ENCODE peak calls at places on chromosomes 7 and 10, in ten cellular contexts. V is A549, X is upper lobe of left lung, B is IMR-90, M is glutamatergic neuron, O is omental fat pad, K is AG09309, E is BJ, Y is hepatocyte, C is tibial nerve. D is an unnamed sample.

GRCh38 chr10:32459072-32459703 is 13.2 kb downstream of the CCDC7 start:
- DNase-seq in V (no peak), X (no peak), B (no peak), M (no peak), O (no peak), K (no peak), E (no peak), Y (no peak), C (no peak), D (no peak)

GRCh38 chr7:98110249-98111022 is 3.8 kb downstream of the LMTK2 start:
- DNase-seq in V (peak; percentile 39), X (no peak), B (peak; percentile 9), M (no peak), O (no peak), K (no peak), E (no peak), Y (peak; percentile 64), C (no peak), D (no peak)

GRCh38 chr7:103037476-103037822 is 37.1 kb downstream of the FBXL13 start:
- DNase-seq in V (no peak), X (no peak), B (no peak), M (no peak), O (no peak), K (no peak), E (no peak), Y (no peak), C (no peak), D (no peak)

GRCh38 chr10:91691255-91691654 is 58.4 kb upstream of the PPP1R3C start:
- DNase-seq in V (no peak), X (no peak), B (no peak), M (no peak), O (no peak), K (no peak), E (no peak), Y (no peak), C (no peak), D (no peak)

GRCh38 chr7:26090927-26091519 is 61.0 kb upstream of the NFE2L3 start:
- DNase-seq in V (peak; percentile 64), X (no peak), B (peak; percentile 74), M (no peak), O (no peak), K (peak; percentile 41), E (peak; percentile 11), Y (peak; percentile 68), C (no peak), D (peak; percentile 41)

GRCh38 chr7:105805619-105806018 is 70.8 kb downstream of the ATXN7L1 start:
- DNase-seq in V (no peak), X (peak; percentile 49), B (peak; percentile 46), M (peak; percentile 36), O (no peak), K (no peak), E (no peak), Y (no peak), C (no peak), D (no peak)

GRCh38 chr10:46555713-46556514 is 544 bp downstream of the GPRIN2 start:
- DNase-seq in V (peak; percentile 69), X (peak; percentile 88), B (no peak), M (peak; percentile 76), O (no peak), K (no peak), E (no peak), Y (peak; percentile 73), C (peak; percentile 10), D (no peak)

GRCh38 chr10:114087255-114087654 is 43.6 kb downstream of the ADRB1 start:
- DNase-seq in V (no peak), X (no peak), B (no peak), M (no peak), O (no peak), K (no peak), E (no peak), Y (no peak), C (no peak), D (no peak)

DNA sequence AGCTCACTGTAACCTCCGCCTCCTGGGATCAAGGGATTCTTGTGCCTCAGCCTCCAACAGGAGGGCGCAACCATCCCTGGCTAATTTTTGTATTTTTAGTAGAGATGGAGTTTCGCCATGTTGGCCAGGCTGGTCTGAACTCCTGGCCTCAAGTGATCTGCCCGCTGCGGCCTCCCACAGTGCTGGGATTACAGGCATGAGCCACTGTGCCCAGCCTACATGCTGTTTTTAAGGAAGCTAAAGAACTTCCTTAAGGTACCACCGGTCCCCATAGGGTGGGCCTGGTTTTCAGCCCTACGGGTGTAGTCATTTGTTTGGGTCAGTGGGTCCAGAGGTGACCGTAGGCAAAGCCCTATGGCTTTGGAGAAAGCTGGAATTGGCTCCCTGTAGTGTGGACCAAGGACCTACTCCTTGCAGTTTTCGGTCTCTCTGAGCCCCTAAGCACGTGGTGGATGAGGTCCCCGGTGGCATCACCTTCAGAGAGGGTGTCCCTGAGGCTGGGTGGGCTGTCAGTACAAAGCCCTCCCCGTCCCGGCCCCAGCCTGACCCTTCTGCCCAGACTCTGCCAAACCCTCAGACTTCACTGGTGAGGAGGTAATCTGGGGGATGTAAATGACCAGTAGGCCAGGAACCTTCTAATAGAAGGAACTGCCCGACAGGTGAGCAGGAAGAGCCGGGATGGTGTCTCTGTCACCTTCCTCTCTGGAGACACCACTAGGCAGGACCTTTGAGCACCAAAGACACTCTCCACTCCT is 30.5 kb downstream of the ANXA11 start:
- DNase-seq in V (no peak), X (no peak), B (no peak), M (no peak), O (no peak), K (no peak), E (no peak), Y (no peak), C (no peak), D (no peak)
- TF ChIP-seq CTCF in V (no peak), X (no peak), B (no peak), M (no peak), O (no peak), K (no peak), E (no peak), Y (no peak), C (no peak), D (no peak)

GRCh38 chr10:72298774-72299519 is 25.2 kb downstream of the DDIT4 start:
- DNase-seq in V (no peak), X (peak; percentile 78), B (no peak), M (no peak), O (no peak), K (no peak), E (no peak), Y (no peak), C (no peak), D (no peak)

GRCh38 chr10:72306215-72306760 is 32.6 kb downstream of the DDIT4 start:
- DNase-seq in V (no peak), X (no peak), B (no peak), M (no peak), O (no peak), K (no peak), E (no peak), Y (no peak), C (no peak), D (no peak)

GRCh38 chr10:72297968-72298773 is 24.4 kb downstream of the DDIT4 start:
- DNase-seq in V (peak; percentile 99), X (peak; percentile 96), B (peak; percentile 97), M (peak; percentile 95), O (peak; percentile 95), K (peak; percentile 97), E (peak; percentile 89), Y (peak; percentile 98), C (peak; percentile 97), D (peak; percentile 98)

GRCh38 chr10:72308320-72308987 is 34.7 kb downstream of the DDIT4 start:
- DNase-seq in V (peak; percentile 89), X (no peak), B (peak; percentile 85), M (no peak), O (no peak), K (no peak), E (no peak), Y (peak; percentile 86), C (no peak), D (no peak)

DNA sequence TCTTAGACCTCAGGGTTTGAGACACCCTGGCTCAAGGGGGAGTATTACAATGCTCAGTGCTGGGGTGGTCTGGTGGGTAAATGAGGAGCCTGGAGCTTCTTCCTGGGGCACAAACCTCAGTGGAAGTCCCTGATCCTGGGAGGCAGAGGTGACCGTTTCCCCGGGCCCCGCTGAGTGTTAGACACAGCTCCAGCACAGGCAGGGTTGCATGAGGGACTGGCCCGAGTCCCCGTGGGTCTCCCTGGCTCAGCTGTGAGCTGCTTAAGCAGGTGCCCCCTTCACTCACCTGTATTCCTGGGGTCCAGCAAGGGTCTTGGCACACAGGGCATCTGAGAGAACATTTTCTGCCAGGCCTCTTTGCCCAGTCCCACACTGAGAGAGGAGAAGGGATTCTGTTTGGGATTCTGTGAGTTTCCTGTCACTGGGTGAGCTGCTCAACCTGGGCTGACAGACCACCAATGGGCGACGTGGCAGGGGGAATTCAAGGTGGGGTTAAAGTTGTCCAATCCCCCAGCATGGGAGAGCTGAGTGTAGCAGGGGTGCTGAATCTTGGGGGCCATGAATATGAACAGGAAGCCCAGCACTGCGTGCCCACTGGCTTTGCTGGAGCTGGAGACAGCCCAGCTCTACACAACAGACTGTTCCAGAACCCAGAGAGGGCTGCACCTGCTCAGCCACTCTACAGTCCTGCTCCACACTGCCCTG is 29.9 kb downstream of the DDIT4 start:
- DNase-seq in V (no peak), X (peak; percentile 37), B (no peak), M (no peak), O (no peak), K (no peak), E (no peak), Y (no peak), C (no peak), D (no peak)
- TF ChIP-seq CTCF in V (no peak), X (no peak), B (no peak), M (no peak), O (no peak), K (no peak), E (no peak), Y (no peak), C (no peak), D (no peak)

DNA sequence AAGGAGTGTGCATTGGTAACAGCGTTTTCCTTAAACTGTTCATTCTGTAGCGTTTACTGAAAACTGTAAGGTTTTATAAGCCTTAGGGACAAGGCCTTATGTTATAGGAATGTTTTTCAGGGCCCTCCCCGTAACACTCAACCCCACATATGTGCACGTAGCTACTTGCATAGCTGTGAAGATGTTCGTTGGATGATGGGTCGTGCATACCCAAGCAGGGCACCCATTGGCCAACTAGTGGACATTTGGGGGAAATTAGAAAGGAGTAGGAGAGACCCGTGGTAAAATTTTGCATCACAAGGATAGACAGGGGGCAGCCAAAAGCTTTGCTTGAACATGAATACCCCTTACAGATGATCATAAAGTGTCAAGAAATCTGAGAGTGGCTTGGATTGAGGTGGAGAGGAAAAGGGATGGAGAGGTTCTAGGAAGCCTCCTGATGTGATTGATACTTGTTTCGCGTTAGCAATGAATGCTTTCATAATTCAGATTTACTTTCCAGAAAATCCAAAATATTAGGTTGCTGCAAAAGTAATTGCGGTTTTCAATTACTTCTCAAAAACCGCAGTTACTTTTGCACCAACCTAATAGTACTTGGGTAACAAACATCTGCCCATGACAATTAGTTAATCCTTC is 878 bp downstream of the SEC61A2 start:
- DNase-seq in V (peak; percentile 81), X (no peak), B (peak; percentile 73), M (peak; percentile 29), O (no peak), K (peak; percentile 20), E (no peak), Y (peak; percentile 67), C (no peak), D (peak; percentile 18)
- TF ChIP-seq CTCF in V (peak; percentile 45), X (peak; percentile 33), B (peak; percentile 53), M (peak; percentile 66), O (no peak), K (peak; percentile 67), E (peak; percentile 72), Y (peak; percentile 50), C (peak; percentile 39), D (peak; percentile 57)

DNA sequence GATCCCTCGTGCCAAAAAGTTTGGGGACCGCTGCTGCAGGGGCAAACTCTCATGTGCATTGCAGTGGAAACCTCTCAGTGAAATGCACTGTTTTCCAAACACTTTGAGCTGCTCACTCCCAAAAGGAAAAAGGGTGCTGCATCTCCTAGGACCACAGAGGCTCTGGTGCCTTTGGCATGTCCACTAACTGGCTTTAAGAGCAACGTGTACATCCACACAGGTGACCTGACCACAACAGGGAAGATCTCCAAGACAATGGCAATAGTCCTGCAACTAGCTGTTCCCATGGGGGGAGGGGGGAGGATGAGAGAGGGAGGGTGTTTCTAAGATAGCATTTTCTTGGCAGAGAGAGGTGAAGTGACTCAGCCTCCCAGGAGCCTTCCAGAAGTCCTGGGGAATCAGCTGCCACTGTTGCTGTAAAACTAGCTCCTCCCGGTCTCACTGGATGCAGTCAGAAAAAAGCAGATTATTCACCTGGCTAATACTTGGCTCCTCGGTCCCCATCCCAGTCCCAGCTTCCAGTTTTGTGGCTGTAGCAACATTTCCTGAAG is 181.7 kb downstream of the HECW1 start:
- DNase-seq in V (peak; percentile 42), X (no peak), B (peak; percentile 78), M (no peak), O (no peak), K (peak; percentile 14), E (peak; percentile 47), Y (peak; percentile 65), C (no peak), D (peak; percentile 12)
- TF ChIP-seq CTCF in V (no peak), X (no peak), B (no peak), M (no peak), O (no peak), K (no peak), E (no peak), Y (no peak), C (no peak), D (no peak)

D was measured in AG09319.